ENCODE peak calls at places on chromosomes 7 and 10, in six cellular contexts. M is T-cell; D is Calu3; R is Right ventricle myocardium inferior; I is SK-N-MC; H is effector CD4-positive, alpha-beta T cell. K is an unnamed sample.

GRCh38 chr7:2978403-2978802 is 65.3 kb downstream of the CARD11 start:
- DNase-seq in D (no peak), I (no peak), R (no peak), H (peak; percentile 30), M (peak; percentile 69), K (no peak)

GRCh38 chr7:33888206-33888605 is 17.1 kb upstream of the BMPER start:
- DNase-seq in D (no peak), R (no peak), I (no peak), M (no peak), H (no peak), K (peak; percentile 22)

GRCh38 chr10:125201108-125201524 is 40.8 kb upstream of the CTBP2 start:
- DNase-seq in R (no peak), M (no peak), I (no peak), H (no peak), D (peak; percentile 36), K (peak; percentile 11)

GRCh38 chr10:47294501-47294900 is 5.5 kb upstream of the GDF10 start:
- DNase-seq in I (no peak), D (no peak), H (no peak), R (no peak), M (no peak), K (no peak)

GRCh38 chr7:151381333-151382078 is 28.3 kb downstream of the WDR86 start:
- DNase-seq in I (no peak), R (no peak), D (no peak), M (peak; percentile 70), H (peak; percentile 60), K (no peak)

GRCh38 chr7:102208826-102209225 is 77.8 kb upstream of the SH2B2 start:
- DNase-seq in R (no peak), D (no peak), I (no peak), H (no peak), M (no peak), K (no peak)

GRCh38 chr7:9937944-9938631 is 1035.6 kb upstream of the PHF14 start:
- DNase-seq in I (no peak), D (peak; percentile 3), R (no peak), H (no peak), M (no peak), K (no peak)

GRCh38 chr10:58957517-58957916 is 218.9 kb upstream of the PHYHIPL start:
- DNase-seq in H (no peak), D (no peak), R (no peak), M (no peak), I (no peak), K (no peak)

GRCh38 chr7:27515933-27516332 is 146.8 kb downstream of the HIBADH start:
- DNase-seq in I (no peak), M (no peak), H (no peak), D (no peak), R (no peak), K (no peak)